ENCODE peak calls at places on chromosomes 6 and 20, in five cellular contexts. G is endodermal cell, J is dorsolateral prefrontal cortex, Q is RWPE1, S is heart left ventricle. B is an unnamed sample.

GRCh38 chr6:40585661-40586269 is 1.4 kb downstream of the LRFN2 start:
- DNase-seq in G (peak; percentile 91), J (no peak), Q (no peak), S (no peak), B (no peak)

GRCh38 chr6:121437861-121438651 is 2.6 kb downstream of the GJA1 start:
- DNase-seq in G (peak; percentile 92), J (no peak), Q (peak; percentile 60), S (no peak), B (peak; percentile 84)

GRCh38 chr20:8527998-8528397 is 395.9 kb downstream of the PLCB1 start:
- DNase-seq in G (no peak), J (no peak), Q (no peak), S (no peak), B (peak; percentile 47)

GRCh38 chr20:39785252-39785917 is 823.2 kb downstream of the DHX35 start:
- DNase-seq in G (no peak), J (no peak), Q (no peak), S (no peak), B (no peak)

GRCh38 chr6:26743941-26744699 is 84.6 kb upstream of the ZNF322 start:
- DNase-seq in G (peak; percentile 68), J (no peak), Q (no peak), S (no peak), B (no peak)

GRCh38 chr6:169266746-169267629 is 13.3 kb upstream of the THBS2 start:
- DNase-seq in G (no peak), J (no peak), Q (no peak), S (no peak), B (peak; percentile 59)

GRCh38 chr6:83707829-83708545 is 914 bp downstream of the SNAP91 start:
- DNase-seq in G (peak; percentile 82), J (peak; percentile 57), Q (no peak), S (no peak), B (no peak)

GRCh38 chr6:143260857-143261256 is 189.6 kb downstream of the ADAT2 start:
- DNase-seq in G (no peak), J (no peak), Q (no peak), S (no peak), B (peak; percentile 52)

GRCh38 chr6:11711644-11711993 is 67.0 kb downstream of the ADTRP start:
- DNase-seq in G (no peak), J (no peak), Q (no peak), S (no peak), B (no peak)

GRCh38 chr6:149289192-149289741 is 28.2 kb upstream of the TAB2 start:
- DNase-seq in G (no peak), J (no peak), Q (no peak), S (no peak), B (no peak)

GRCh38 chr6:27495386-27496135 is 22.7 kb upstream of the ZNF184 start:
- DNase-seq in G (peak; percentile 97), J (no peak), Q (no peak), S (peak; percentile 38), B (peak; percentile 90)

GRCh38 chr6:37657117-37657886 is 40.4 kb downstream of the MDGA1 start:
- DNase-seq in G (no peak), J (no peak), Q (peak; percentile 93), S (no peak), B (peak; percentile 91)

GRCh38 chr6:147769496-147770087 is 261.1 kb downstream of the SAMD5 start:
- DNase-seq in G (no peak), J (no peak), Q (no peak), S (no peak), B (no peak)

GRCh38 chr6:160116411-160116810 is 5.2 kb upstream of the SLC22A1 start:
- DNase-seq in G (no peak), J (no peak), Q (no peak), S (no peak), B (no peak)

GRCh38 chr6:37319856-37320255 is 33.9 kb upstream of the RNF8 start:
- DNase-seq in G (no peak), J (no peak), Q (no peak), S (no peak), B (no peak)

GRCh38 chr6:106628658-106629102 is 618 bp downstream of the RTN4IP1 start:
- DNase-seq in G (no peak), J (no peak), Q (no peak), S (no peak), B (no peak)

GRCh38 chr6:152975204-152975915 is 7.5 kb downstream of the FBXO5 start:
- DNase-seq in G (no peak), J (no peak), Q (no peak), S (no peak), B (no peak)

GRCh38 chr6:85278456-85279035 is 171.3 kb upstream of the NT5E start:
- DNase-seq in G (no peak), J (no peak), Q (no peak), S (no peak), B (no peak)

GRCh38 chr6:124963416-124964083 is 1.3 kb downstream of the RNF217 start:
- DNase-seq in G (no peak), J (no peak), Q (no peak), S (no peak), B (peak; percentile 83)

DNA sequence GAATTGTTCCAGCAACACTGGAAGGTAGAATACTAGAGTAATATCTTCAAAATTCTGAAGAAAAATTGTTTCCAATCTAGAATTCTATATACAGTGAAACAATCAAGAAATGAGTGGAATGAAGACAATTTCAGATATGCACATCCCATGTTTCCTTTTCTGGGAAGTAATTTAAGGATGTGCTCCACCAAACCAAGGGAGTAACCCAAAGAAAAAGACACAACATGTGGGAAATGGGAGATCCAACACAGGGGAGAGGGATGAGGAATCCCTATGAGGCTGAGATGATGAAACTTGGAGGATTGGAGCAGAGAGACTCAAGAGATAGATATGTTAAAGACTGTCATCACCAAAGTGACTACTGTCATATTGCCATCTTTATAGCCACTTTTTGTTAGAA is 9.8 kb upstream of the RNF24 start:
- DNase-seq in G (no peak), J (no peak), Q (no peak), S (no peak), B (no peak)
- H3K27ac ChIP-seq in G (no peak overlapping the region), J (peak overlapping the region; percentile 64), Q (no peak overlapping the region), S (no peak overlapping the region), B (no peak overlapping the region)

GRCh38 chr20:49985157-49985556 is 2.4 kb downstream of the SNAI1 start:
- DNase-seq in G (no peak), J (no peak), Q (no peak), S (no peak), B (no peak)

GRCh38 chr20:49984426-49985153 is 1.8 kb downstream of the SNAI1 start:
- DNase-seq in G (no peak), J (no peak), Q (no peak), S (no peak), B (no peak)

GRCh38 chr20:49986049-49986448 is 3.3 kb downstream of the SNAI1 start:
- DNase-seq in G (no peak), J (no peak), Q (no peak), S (no peak), B (no peak)

GRCh38 chr20:49987015-49987867 is 4.5 kb downstream of the SNAI1 start:
- DNase-seq in G (no peak), J (no peak), Q (no peak), S (no peak), B (no peak)

GRCh38 chr20:49985617-49986016 is 2.8 kb downstream of the SNAI1 start:
- DNase-seq in G (no peak), J (no peak), Q (no peak), S (no peak), B (no peak)
- H3K27ac ChIP-seq in G (no peak overlapping the region), J (no peak overlapping the region), Q (no peak overlapping the region), S (no peak overlapping the region), B (no peak overlapping the region)

DNA sequence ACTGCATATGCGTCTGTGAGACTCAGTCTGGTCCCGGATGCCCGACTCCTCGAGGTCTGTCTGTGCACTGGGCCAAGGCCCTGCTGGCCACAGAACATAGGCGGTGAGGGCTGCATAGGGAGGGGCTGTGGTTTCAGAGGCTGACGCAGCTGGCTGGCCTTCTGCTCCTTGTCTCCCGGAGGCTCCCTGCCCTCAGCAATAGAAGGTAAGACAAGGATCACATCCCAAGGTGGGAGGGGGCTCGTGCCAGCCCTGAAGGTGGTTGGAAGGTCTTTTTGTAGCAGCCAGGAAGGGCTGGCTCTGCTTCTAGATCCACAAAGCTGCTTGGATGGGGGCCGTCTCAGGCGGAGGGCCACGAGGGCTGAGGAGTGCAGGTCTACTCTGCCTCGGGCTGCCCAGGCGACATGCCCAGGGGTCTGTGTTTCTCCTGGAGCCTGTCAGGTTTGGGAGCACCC is 239.8 kb upstream of the SULF2 start:
- DNase-seq in G (peak; percentile 81), J (no peak), Q (peak; percentile 72), S (no peak), B (no peak)
- H3K27ac ChIP-seq in G (no peak overlapping the region), J (no peak overlapping the region), Q (peak overlapping the region; percentile 97), S (no peak overlapping the region), B (no peak overlapping the region)

DNA sequence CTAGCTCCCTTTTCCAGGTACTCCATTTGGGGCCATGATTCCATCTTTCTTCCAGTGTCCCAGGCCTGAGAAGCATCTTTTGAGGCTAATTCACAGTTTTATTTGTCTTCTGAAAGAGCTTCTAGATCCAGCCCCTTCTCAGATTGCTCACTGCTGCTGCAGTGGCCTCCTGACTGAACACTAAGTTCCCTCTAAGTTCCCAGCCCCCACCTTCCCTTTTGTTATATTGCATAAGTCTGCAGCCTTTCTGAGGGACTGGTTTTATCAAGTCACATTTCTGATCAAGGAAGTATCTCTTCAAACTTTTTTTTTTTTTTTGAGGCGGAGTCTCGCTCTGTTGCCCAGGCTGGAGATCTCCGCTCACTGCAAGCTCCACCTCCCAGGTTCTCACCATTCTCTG is 10.7 kb downstream of the MAPRE1 start:
- DNase-seq in G (no peak), J (no peak), Q (no peak), S (no peak), B (no peak)
- H3K27ac ChIP-seq in G (no peak overlapping the region), J (peak overlapping the region; percentile 8), Q (no peak overlapping the region), S (no peak overlapping the region), B (no peak overlapping the region)

GRCh38 chr20:5950271-5951031 is at the start of the genes MCM8 and TRMT6:
- DNase-seq in G (peak; percentile 99), J (peak; percentile 94), Q (peak; percentile 93), S (peak; percentile 97), B (peak; percentile 94)

GRCh38 chr20:5947276-5947675 is 3.1 kb downstream of the TRMT6 start:
- DNase-seq in G (no peak), J (no peak), Q (peak; percentile 13), S (no peak), B (no peak)

GRCh38 chr20:5945963-5946362 is 4.4 kb downstream of the TRMT6 start:
- DNase-seq in G (no peak), J (no peak), Q (peak; percentile 81), S (no peak), B (peak; percentile 70)

GRCh38 chr20:5949943-5950270 is 426 bp downstream of the TRMT6 start:
- DNase-seq in G (no peak), J (no peak), Q (no peak), S (no peak), B (no peak)
- H3K27ac ChIP-seq in G (no peak overlapping the region), J (peak overlapping the region; percentile 57), Q (peak overlapping the region; percentile 92), S (peak overlapping the region; percentile 35), B (no peak overlapping the region)

B was measured in foreskin keratinocyte.